ENCODE peak calls at places on chromosomes 12 and 14, in four cellular contexts. One of them, this sample, is unnamed.

GRCh38 chr12:103751600-103751999 is 89.4 kb downstream of the NT5DC3 start:
- DNase-seq in esophagus squamous epithelium: no peak
- DNase-seq in cardiac muscle cell: peak
- DNase-seq in left ventricle myocardium inferior: no peak
- DNase-seq in this sample: no peak

GRCh38 chr12:51898937-51899336 is 8.4 kb upstream of the ACVRL1 start:
- DNase-seq in esophagus squamous epithelium: no peak
- DNase-seq in cardiac muscle cell: peak
- DNase-seq in left ventricle myocardium inferior: no peak
- DNase-seq in this sample: no peak

GRCh38 chr12:46553266-46553665 is 180.7 kb upstream of the SLC38A2 start:
- DNase-seq in left ventricle myocardium inferior: no peak
- DNase-seq in cardiac muscle cell: peak
- DNase-seq in esophagus squamous epithelium: no peak
- DNase-seq in this sample: no peak

GRCh38 chr12:108766294-108766693 is 35.0 kb upstream of the CORO1C start:
- DNase-seq in cardiac muscle cell: no peak
- DNase-seq in left ventricle myocardium inferior: no peak
- DNase-seq in esophagus squamous epithelium: no peak
- DNase-seq in this sample: no peak

GRCh38 chr14:91573528-91573893 is 63.4 kb upstream of the PPP4R3A start:
- DNase-seq in left ventricle myocardium inferior: no peak
- DNase-seq in cardiac muscle cell: no peak
- DNase-seq in esophagus squamous epithelium: no peak
- DNase-seq in this sample: no peak

GRCh38 chr14:43116341-43116740 is 1390.7 kb downstream of the FSCB start:
- DNase-seq in cardiac muscle cell: no peak
- DNase-seq in esophagus squamous epithelium: no peak
- DNase-seq in left ventricle myocardium inferior: no peak
- DNase-seq in this sample: no peak

GRCh38 chr12:109815225-109815624 is 18.0 kb downstream of the TRPV4 start:
- DNase-seq in cardiac muscle cell: no peak
- DNase-seq in esophagus squamous epithelium: no peak
- DNase-seq in left ventricle myocardium inferior: no peak
- DNase-seq in this sample: no peak

GRCh38 chr12:6942331-6942665 is 1.3 kb upstream of the RNU7-1 start:
- DNase-seq in cardiac muscle cell: no peak
- DNase-seq in left ventricle myocardium inferior: no peak
- DNase-seq in esophagus squamous epithelium: no peak
- DNase-seq in this sample: peak

GRCh38 chr12:78209851-78210493 is 379.3 kb downstream of the NAV3 start:
- DNase-seq in esophagus squamous epithelium: no peak
- DNase-seq in cardiac muscle cell: peak
- DNase-seq in left ventricle myocardium inferior: peak
- DNase-seq in this sample: no peak

GRCh38 chr12:69982081-69982480 is 157.1 kb downstream of the MYRFL start:
- DNase-seq in cardiac muscle cell: peak
- DNase-seq in esophagus squamous epithelium: no peak
- DNase-seq in left ventricle myocardium inferior: no peak
- DNase-seq in this sample: no peak

GRCh38 chr12:85273411-85274075 is 6.5 kb upstream of the ALX1 start:
- DNase-seq in esophagus squamous epithelium: no peak
- DNase-seq in left ventricle myocardium inferior: no peak
- DNase-seq in cardiac muscle cell: no peak
- DNase-seq in this sample: no peak

GRCh38 chr14:38578278-38578681 is 322.4 kb upstream of the CLEC14A start:
- DNase-seq in cardiac muscle cell: peak
- DNase-seq in esophagus squamous epithelium: no peak
- DNase-seq in left ventricle myocardium inferior: no peak
- DNase-seq in this sample: no peak

GRCh38 chr14:22845103-22845394 is 8.7 kb downstream of the MMP14 start:
- DNase-seq in esophagus squamous epithelium: no peak
- DNase-seq in cardiac muscle cell: no peak
- DNase-seq in left ventricle myocardium inferior: no peak
- DNase-seq in this sample: no peak

GRCh38 chr12:48980953-48981756 is 3.0 kb downstream of the WNT1 start:
- DNase-seq in left ventricle myocardium inferior: no peak
- DNase-seq in cardiac muscle cell: no peak
- DNase-seq in esophagus squamous epithelium: no peak
- DNase-seq in this sample: no peak

GRCh38 chr12:70853326-70853725 is 67.2 kb downstream of the PTPRR start:
- DNase-seq in left ventricle myocardium inferior: no peak
- DNase-seq in esophagus squamous epithelium: no peak
- DNase-seq in cardiac muscle cell: peak
- DNase-seq in this sample: no peak

GRCh38 chr14:71693373-71693772 is 238.9 kb upstream of the RGS6 start:
- DNase-seq in cardiac muscle cell: peak
- DNase-seq in esophagus squamous epithelium: no peak
- DNase-seq in left ventricle myocardium inferior: no peak
- DNase-seq in this sample: no peak

GRCh38 chr14:55324812-55325211 is 53.6 kb downstream of the FBXO34 start:
- DNase-seq in cardiac muscle cell: no peak
- DNase-seq in esophagus squamous epithelium: no peak
- DNase-seq in left ventricle myocardium inferior: no peak
- DNase-seq in this sample: no peak

GRCh38 chr14:71485833-71486232 is 446.4 kb upstream of the RGS6 start:
- DNase-seq in cardiac muscle cell: no peak
- DNase-seq in esophagus squamous epithelium: no peak
- DNase-seq in left ventricle myocardium inferior: no peak
- DNase-seq in this sample: no peak

GRCh38 chr12:1830981-1831930 is 10.9 kb downstream of the LRTM2 start:
- DNase-seq in left ventricle myocardium inferior: peak
- DNase-seq in cardiac muscle cell: peak
- DNase-seq in esophagus squamous epithelium: no peak
- DNase-seq in this sample: peak

GRCh38 chr12:106845910-106846309 is 71.4 kb downstream of the RIC8B start:
- DNase-seq in esophagus squamous epithelium: no peak
- DNase-seq in cardiac muscle cell: no peak
- DNase-seq in left ventricle myocardium inferior: no peak
- DNase-seq in this sample: no peak

GRCh38 chr12:12985817-12986408 is 14.2 kb downstream of the HEBP1 start:
- DNase-seq in cardiac muscle cell: peak
- DNase-seq in left ventricle myocardium inferior: no peak
- DNase-seq in esophagus squamous epithelium: no peak
- DNase-seq in this sample: peak

GRCh38 chr12:82655751-82656150 is 31.0 kb upstream of the TMTC2 start:
- DNase-seq in esophagus squamous epithelium: no peak
- DNase-seq in left ventricle myocardium inferior: no peak
- DNase-seq in cardiac muscle cell: no peak
- DNase-seq in this sample: no peak

GRCh38 chr14:98724734-98725133 is 547.3 kb downstream of the BCL11B start:
- DNase-seq in cardiac muscle cell: no peak
- DNase-seq in esophagus squamous epithelium: no peak
- DNase-seq in left ventricle myocardium inferior: no peak
- DNase-seq in this sample: no peak

GRCh38 chr14:90566481-90566880 is 169.7 kb downstream of the CALM1 start:
- DNase-seq in cardiac muscle cell: no peak
- DNase-seq in left ventricle myocardium inferior: no peak
- DNase-seq in esophagus squamous epithelium: no peak
- DNase-seq in this sample: no peak

GRCh38 chr14:55802986-55803431 is 223.0 kb downstream of the KTN1 start:
- DNase-seq in esophagus squamous epithelium: no peak
- DNase-seq in cardiac muscle cell: no peak
- DNase-seq in left ventricle myocardium inferior: no peak
- DNase-seq in this sample: no peak

GRCh38 chr14:29454026-29454693 is 473.5 kb downstream of the PRKD1 start:
- DNase-seq in cardiac muscle cell: no peak
- DNase-seq in esophagus squamous epithelium: no peak
- DNase-seq in left ventricle myocardium inferior: no peak
- DNase-seq in this sample: no peak

GRCh38 chr14:98227000-98227726 is 1044.8 kb downstream of the BCL11B start:
- DNase-seq in cardiac muscle cell: no peak
- DNase-seq in esophagus squamous epithelium: no peak
- DNase-seq in left ventricle myocardium inferior: no peak
- DNase-seq in this sample: no peak

GRCh38 chr12:15276088-15276698 is 46.1 kb upstream of the PTPRO start:
- DNase-seq in left ventricle myocardium inferior: no peak
- DNase-seq in cardiac muscle cell: peak
- DNase-seq in esophagus squamous epithelium: no peak
- DNase-seq in this sample: peak

GRCh38 chr14:22319526-22320352 is 269.3 kb downstream of the DAD1 start:
- DNase-seq in esophagus squamous epithelium: no peak
- DNase-seq in cardiac muscle cell: peak
- DNase-seq in left ventricle myocardium inferior: no peak
- DNase-seq in this sample: peak

GRCh38 chr14:71739273-71739990 is 192.8 kb upstream of the RGS6 start:
- DNase-seq in left ventricle myocardium inferior: no peak
- DNase-seq in esophagus squamous epithelium: no peak
- DNase-seq in cardiac muscle cell: peak
- DNase-seq in this sample: no peak

GRCh38 chr12:131189781-131190180 is 236.1 kb downstream of the ADGRD1 start:
- DNase-seq in esophagus squamous epithelium: no peak
- DNase-seq in cardiac muscle cell: no peak
- DNase-seq in left ventricle myocardium inferior: no peak
- DNase-seq in this sample: no peak

GRCh38 chr14:94376976-94377865 is 11.2 kb downstream of the SERPINA1 start:
- DNase-seq in cardiac muscle cell: no peak
- DNase-seq in left ventricle myocardium inferior: no peak
- DNase-seq in esophagus squamous epithelium: no peak
- DNase-seq in this sample: no peak
- H3K4me3 ChIP-seq in cardiac muscle cell: no peak
- H3K4me3 ChIP-seq in left ventricle myocardium inferior: no peak
- H3K4me3 ChIP-seq in esophagus squamous epithelium: no peak
- H3K4me3 ChIP-seq in this sample: no peak

GRCh38 chr12:97283297-97283696 is 179.3 kb upstream of the RMST start:
- DNase-seq in esophagus squamous epithelium: no peak
- DNase-seq in cardiac muscle cell: no peak
- DNase-seq in left ventricle myocardium inferior: no peak
- DNase-seq in this sample: no peak
- TF ChIP-seq CTCF in esophagus squamous epithelium: no peak
- TF ChIP-seq CTCF in cardiac muscle cell: no peak
- TF ChIP-seq CTCF in left ventricle myocardium inferior: no peak
- TF ChIP-seq CTCF in this sample: no peak

DNA sequence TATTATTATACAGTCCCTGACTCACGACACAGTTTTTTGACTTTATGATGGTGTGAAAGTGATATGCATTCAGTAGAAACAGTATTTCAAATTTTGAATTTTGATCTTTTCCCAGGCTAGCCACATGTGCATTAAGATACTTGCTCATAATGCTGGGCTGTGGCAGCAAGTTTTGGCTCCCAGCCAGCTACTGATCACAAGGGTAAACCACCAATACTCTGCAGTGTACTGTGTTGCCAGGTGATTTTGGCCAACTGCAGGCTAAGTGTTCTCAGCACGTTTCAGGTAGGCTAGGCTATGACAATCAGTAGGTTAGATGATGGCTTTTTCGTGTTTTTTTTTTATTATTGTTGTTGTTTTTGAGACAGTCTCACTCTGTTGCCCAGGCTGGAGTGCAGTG is 69.4 kb upstream of the ACTN1 start:
- DNase-seq in esophagus squamous epithelium: no peak
- DNase-seq in left ventricle myocardium inferior: no peak
- DNase-seq in cardiac muscle cell: peak
- DNase-seq in this sample: peak
- H3K27ac ChIP-seq in esophagus squamous epithelium: no peak
- H3K27ac ChIP-seq in left ventricle myocardium inferior: peak
- H3K27ac ChIP-seq in cardiac muscle cell: no peak
- H3K27ac ChIP-seq in this sample: no peak

DNA sequence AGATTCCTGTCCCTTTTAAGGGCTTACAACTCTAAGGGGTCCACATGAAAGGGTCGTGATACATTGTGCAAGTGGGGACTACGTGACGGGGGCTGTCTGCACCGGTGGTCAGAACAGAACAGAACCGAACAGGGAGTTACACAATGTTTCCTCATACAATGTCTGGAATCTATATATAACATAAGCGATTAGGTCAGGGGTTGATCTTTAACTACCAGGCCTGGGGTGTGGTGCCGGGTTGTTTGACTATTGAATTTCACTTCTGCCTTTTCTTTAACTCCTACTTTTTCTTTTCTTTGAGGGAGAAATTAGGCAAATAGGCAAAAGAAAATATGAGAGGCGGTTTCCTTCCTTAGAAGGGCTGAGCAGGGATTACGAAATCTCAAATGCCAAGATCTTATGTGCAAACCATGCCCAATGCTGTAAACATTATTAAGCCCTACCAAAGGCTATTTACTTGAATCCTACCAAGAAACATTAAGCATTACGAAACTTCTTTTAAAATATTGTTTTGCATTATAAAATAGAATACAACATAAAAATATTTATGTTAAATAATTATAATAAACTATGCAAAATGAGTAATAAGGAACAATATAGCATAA is 140.3 kb downstream of the SLC38A6 start:
- DNase-seq in esophagus squamous epithelium: no peak
- DNase-seq in cardiac muscle cell: no peak
- DNase-seq in left ventricle myocardium inferior: no peak
- DNase-seq in this sample: no peak
- H3K4me3 ChIP-seq in esophagus squamous epithelium: no peak
- H3K4me3 ChIP-seq in cardiac muscle cell: no peak
- H3K4me3 ChIP-seq in left ventricle myocardium inferior: no peak
- H3K4me3 ChIP-seq in this sample: no peak

GRCh38 chr14:89308232-89308959 is 108.6 kb downstream of the FOXN3 start:
- DNase-seq in esophagus squamous epithelium: no peak
- DNase-seq in cardiac muscle cell: peak
- DNase-seq in left ventricle myocardium inferior: no peak
- DNase-seq in this sample: peak
- TF ChIP-seq CTCF in esophagus squamous epithelium: no peak
- TF ChIP-seq CTCF in cardiac muscle cell: no peak
- TF ChIP-seq CTCF in left ventricle myocardium inferior: no peak
- TF ChIP-seq CTCF in this sample: no peak

GRCh38 chr14:59474172-59474571 is 9.0 kb upstream of the GPR135 start:
- DNase-seq in cardiac muscle cell: peak
- DNase-seq in left ventricle myocardium inferior: no peak
- DNase-seq in esophagus squamous epithelium: no peak
- DNase-seq in this sample: no peak
- H3K27ac ChIP-seq in cardiac muscle cell: no peak
- H3K27ac ChIP-seq in left ventricle myocardium inferior: no peak
- H3K27ac ChIP-seq in esophagus squamous epithelium: no peak
- H3K27ac ChIP-seq in this sample: no peak

DNA sequence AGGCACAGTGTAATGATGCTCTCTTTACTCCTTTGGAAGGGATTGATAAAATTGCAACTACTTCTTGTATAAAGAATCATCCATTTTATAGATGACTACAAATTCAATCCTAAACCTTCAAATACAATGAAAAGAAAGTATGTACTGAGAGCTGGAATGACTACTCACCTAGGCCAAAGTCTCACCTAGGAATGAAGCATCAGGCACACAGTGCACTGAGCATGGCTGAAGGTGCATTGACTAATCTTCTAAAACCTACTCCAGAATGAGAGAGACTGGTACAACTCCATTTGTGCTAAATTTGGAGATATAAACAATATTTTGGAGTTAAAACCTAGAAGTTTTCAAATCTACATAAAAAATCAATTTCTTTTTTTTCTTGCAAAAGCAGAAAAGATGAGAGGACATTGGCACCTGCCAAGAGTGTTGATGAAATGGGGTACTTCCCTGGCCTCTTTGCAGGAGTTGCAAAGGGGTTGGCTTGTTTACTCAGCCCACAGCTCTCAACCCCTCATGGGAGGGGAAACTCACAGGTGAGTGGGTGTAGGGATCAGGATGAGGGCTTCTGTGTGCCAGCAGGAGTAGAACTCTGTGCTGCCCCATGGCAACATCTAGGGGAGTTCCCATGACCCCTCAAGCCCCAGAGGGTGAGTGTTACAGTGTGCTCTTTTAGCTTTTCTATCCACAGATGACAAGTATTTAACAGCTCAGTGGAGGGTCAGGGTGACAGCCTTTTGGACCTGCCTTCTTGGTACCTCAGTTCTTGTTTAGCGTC is 31.3 kb downstream of the CLECL1 start:
- DNase-seq in esophagus squamous epithelium: no peak
- DNase-seq in left ventricle myocardium inferior: no peak
- DNase-seq in cardiac muscle cell: no peak
- DNase-seq in this sample: no peak
- H3K4me3 ChIP-seq in esophagus squamous epithelium: no peak
- H3K4me3 ChIP-seq in left ventricle myocardium inferior: no peak
- H3K4me3 ChIP-seq in cardiac muscle cell: no peak
- H3K4me3 ChIP-seq in this sample: no peak